ENCODE peak calls at places on chromosomes 6 and 20, in seven cellular contexts. L is left ventricle myocardium inferior; W is lung; P is HFFc6; B is hepatocyte; M is CD8-positive, alpha-beta T cell; C is neural crest cell. F is an unnamed sample.

GRCh38 chr20:46010491-46011405 is 2.0 kb downstream of the MMP9 start:
- DNase-seq in B (no peak), M (no peak), L (no peak), P (no peak), W (no peak), C (no peak), F (no peak)

GRCh38 chr6:119170427-119171407 is 92.3 kb upstream of the FAM184A start:
- DNase-seq in C (no peak), P (no peak), L (no peak), W (no peak), M (no peak), B (no peak), F (no peak)

GRCh38 chr20:4508773-4509172 is 212.9 kb upstream of the PRND start:
- DNase-seq in L (no peak), W (no peak), B (no peak), C (no peak), P (no peak), M (no peak), F (no peak)

GRCh38 chr6:41705329-41705995 is 29.9 kb downstream of the TFEB start:
- DNase-seq in P (no peak), W (no peak), L (no peak), C (no peak), B (no peak), M (no peak), F (no peak)

GRCh38 chr6:6604566-6604965 is 16.0 kb downstream of the LY86 start:
- DNase-seq in L (no peak), P (no peak), C (no peak), W (no peak), M (no peak), B (no peak), F (no peak)

GRCh38 chr6:107653183-107653580 is 163.3 kb downstream of the SOBP start:
- DNase-seq in B (no peak), P (no peak), M (no peak), W (no peak), C (no peak), L (peak; percentile 69), F (no peak)

GRCh38 chr20:39800548-39800947 is 838.4 kb downstream of the DHX35 start:
- DNase-seq in L (peak; percentile 56), W (peak; percentile 30), C (no peak), B (no peak), P (no peak), M (no peak), F (no peak)

GRCh38 chr6:144346719-144347446 is 61.7 kb downstream of the UTRN start:
- DNase-seq in M (no peak), L (no peak), B (no peak), P (peak; percentile 57), C (no peak), W (no peak), F (peak; percentile 73)

GRCh38 chr6:44008821-44009370 is 118.4 kb downstream of the MRPL14 start:
- DNase-seq in M (no peak), B (no peak), W (no peak), L (no peak), C (no peak), P (no peak), F (no peak)

GRCh38 chr6:159972506-159973268 is 3.8 kb downstream of the IGF2R start:
- DNase-seq in L (no peak), P (no peak), M (no peak), W (no peak), B (no peak), C (no peak), F (no peak)

DNA sequence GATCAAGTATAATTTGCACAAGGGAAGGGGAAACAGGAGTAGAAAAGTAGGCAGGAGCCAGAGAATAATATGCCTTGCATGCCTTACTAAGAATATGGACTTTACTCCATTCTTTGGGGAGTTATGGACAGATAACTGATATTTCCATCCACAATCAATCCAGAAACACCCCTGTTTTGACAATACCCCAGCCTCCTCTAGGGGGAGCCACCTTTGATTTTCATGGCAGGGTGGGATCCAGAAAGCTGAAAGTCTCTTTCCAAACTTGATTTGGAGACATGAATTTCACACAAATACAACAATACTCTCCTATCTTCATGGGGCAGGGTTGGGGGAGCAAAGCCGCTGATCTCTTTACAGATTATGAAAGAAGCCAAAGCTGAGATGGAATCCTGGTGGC is 404.1 kb downstream of the FOXA2 start:
- DNase-seq in M (no peak), W (no peak), L (no peak), P (no peak), C (peak; percentile 16), B (no peak), F (no peak)
- TF ChIP-seq CTCF in M (no peak), W (no peak), L (no peak), P (no peak), C (peak; percentile 48), B (peak; percentile 9), F (peak; percentile 59)

DNA sequence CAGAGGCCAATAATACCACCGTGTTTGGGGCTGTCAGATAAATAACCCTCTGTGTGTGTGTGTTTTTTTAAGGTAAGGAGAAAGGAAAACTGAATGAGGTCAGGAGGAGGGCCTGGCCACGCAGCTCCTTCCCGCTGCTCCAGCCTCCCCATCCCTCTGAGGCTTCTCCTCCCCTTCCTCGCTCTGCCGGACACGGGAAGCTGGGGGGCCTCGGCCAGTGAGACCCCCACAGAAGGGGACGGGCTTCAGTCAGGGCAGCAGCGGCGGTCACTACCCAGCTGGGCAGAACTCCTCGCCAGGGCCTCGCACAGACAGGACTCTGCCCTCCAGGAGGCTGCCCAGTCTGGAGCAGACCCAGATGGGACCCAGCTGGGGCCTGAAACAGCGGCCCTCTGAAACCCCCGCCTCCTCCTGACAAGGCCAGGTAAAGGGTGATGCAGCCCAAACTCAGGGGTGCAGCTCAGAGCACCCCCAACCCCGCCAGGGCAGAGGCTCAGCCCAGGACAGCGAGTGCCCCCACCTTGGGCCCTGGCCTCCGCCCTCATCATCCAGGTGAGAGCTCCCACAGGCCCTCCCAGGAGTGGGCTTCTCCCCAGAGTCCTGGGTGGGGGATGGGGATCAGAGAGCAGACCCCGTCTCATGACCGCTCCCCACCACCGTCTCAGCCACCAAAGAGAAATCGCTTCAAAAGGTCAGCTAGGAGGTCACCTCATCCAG is 2.3 kb downstream of the EEF1A2 start:
- DNase-seq in W (no peak), L (no peak), C (no peak), M (no peak), B (no peak), P (no peak), F (no peak)
- TF ChIP-seq CTCF in W (no peak), L (peak; percentile 23), C (peak; percentile 40), M (peak; percentile 49), B (no peak), P (no peak), F (no peak)

DNA sequence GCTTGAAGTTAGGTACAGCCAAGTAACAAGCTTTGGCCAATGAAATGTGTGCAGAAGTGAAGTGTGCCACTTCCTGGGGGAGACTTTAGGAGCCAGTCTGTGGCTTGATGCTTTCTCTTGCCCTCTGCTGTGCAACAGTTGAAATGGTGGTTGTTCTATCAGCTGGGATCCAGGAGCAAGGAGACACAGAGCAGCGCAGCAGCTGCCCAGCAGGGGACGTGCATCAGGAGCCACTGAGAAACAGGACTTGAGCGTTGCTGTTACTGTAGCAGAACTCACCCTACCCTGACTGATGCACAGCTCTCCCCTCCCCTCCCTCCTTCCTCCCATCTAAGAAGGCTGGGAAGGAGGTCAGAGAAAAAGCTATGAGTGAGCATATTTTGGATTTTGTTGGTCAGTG is 18.9 kb upstream of the CCN5 start:
- DNase-seq in L (no peak), W (no peak), M (no peak), C (no peak), P (no peak), B (no peak), F (no peak)
- TF ChIP-seq CTCF in L (no peak), W (no peak), M (no peak), C (no peak), P (peak; percentile 41), B (no peak), F (peak; percentile 39)

DNA sequence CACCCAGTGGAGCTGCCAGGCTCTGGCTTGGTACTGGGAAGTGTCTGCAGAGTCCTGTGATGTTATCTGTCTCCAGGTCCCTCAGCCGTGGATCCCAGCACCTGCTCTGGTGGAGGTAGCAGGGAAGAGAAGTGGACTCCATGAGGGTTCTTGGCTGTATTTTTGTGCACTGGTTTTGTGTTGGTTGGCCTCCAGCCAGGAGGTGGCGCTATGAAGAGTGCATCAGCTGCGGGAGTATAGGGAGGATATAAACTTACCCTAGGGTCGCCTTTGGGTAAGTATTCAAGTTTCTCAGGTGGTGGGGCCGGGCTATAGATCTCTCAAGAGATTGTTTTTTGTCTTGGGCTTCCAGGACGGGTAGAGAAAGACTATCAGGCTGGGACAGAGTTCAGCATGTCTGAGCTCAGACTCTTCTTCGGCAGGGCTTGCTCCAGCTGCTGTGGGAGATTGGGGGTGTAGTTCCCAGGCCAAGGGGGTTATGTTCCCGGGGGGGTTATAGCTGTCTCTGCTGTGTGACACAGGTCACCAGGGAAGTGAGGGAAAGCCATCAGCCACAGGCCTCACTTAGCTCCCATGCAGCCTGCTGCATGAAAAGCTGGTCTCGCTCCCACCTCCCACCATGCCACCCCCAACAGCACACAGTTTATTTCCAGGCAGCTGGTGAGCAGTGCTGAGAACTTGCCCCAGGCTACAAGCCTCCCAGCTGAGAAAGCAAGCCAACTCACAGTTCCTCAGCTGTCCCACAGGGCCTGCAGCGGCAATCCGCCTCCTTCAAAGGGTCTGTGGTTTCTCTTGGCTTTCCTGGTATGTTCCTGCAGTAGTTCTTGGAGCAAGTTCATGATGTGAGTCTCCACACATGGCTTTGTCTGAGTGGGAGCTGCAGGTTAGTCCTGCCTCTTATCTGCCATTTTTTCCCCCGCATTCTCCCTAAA is 115.7 kb downstream of the AIG1 start:
- DNase-seq in W (no peak), B (no peak), L (no peak), P (peak; percentile 96), C (no peak), M (no peak), F (peak; percentile 3)
- TF ChIP-seq CTCF in W (no peak), B (no peak), L (no peak), P (peak; percentile 46), C (no peak), M (no peak), F (peak; percentile 51)

GRCh38 chr6:83518946-83519489 is 6.7 kb downstream of the PRSS35 start:
- DNase-seq in B (no peak), M (no peak), C (no peak), P (peak; percentile 32), W (no peak), L (no peak), F (peak; percentile 27)
- TF ChIP-seq CTCF in B (peak; percentile 29), M (no peak), C (peak; percentile 29), P (peak; percentile 64), W (no peak), L (no peak), F (peak; percentile 60)

GRCh38 chr20:43972051-43972450 is 57.4 kb downstream of the TOX2 start:
- DNase-seq in C (no peak), P (no peak), W (no peak), L (no peak), M (no peak), B (no peak), F (no peak)
- TF ChIP-seq CTCF in C (no peak), P (no peak), W (no peak), L (no peak), M (no peak), B (no peak), F (no peak)

F was measured in PC-3.